ENCODE peak calls at places on chromosome 11, in five cellular contexts. D, Z, M, X and G are unnamed samples.

GRCh38 chr11:72743321-72744221 is 8.6 kb downstream of the ARAP1 start:
- DNase-seq in D (no peak), Z (peak; percentile 34), X (no peak), M (no peak), G (no peak)

GRCh38 chr11:39541945-39542351 is 1917.5 kb downstream of the LRRC4C start:
- DNase-seq in D (no peak), Z (peak; percentile 8), X (no peak), M (no peak), G (no peak)

GRCh38 chr11:72569966-72570892 is 104.0 kb downstream of the PDE2A start:
- DNase-seq in M (no peak), Z (no peak), D (no peak), X (peak; percentile 26), G (no peak)

GRCh38 chr11:57567210-57567511 is 311 bp downstream of the UBE2L6 start:
- DNase-seq in Z (no peak), X (no peak), D (peak; percentile 8), M (peak; percentile 67), G (no peak)

GRCh38 chr11:112635338-112635737 is 325.9 kb upstream of the NCAM1 start:
- DNase-seq in D (no peak), M (no peak), X (no peak), Z (no peak), G (no peak)

GRCh38 chr11:128621491-128622136 is 34.3 kb upstream of the ETS1 start:
- DNase-seq in M (no peak), Z (no peak), D (no peak), X (no peak), G (no peak)

GRCh38 chr11:118238947-118239346 is 13.2 kb downstream of the MPZL3 start:
- DNase-seq in X (no peak), M (no peak), D (no peak), Z (peak; percentile 64), G (no peak)

GRCh38 chr11:68542617-68543016 is 82.1 kb downstream of the PPP6R3 start:
- DNase-seq in M (no peak), X (peak; percentile 17), Z (no peak), D (no peak), G (no peak)

GRCh38 chr11:1942541-1943260 is 4.4 kb upstream of the MRPL23 start:
- DNase-seq in M (no peak), D (no peak), X (no peak), Z (no peak), G (no peak)

GRCh38 chr11:12276356-12276755 is 101.0 kb upstream of the PARVA start:
- DNase-seq in M (no peak), D (no peak), Z (no peak), X (no peak), G (no peak)

GRCh38 chr11:134500621-134501020 is 88.6 kb upstream of the B3GAT1 start:
- DNase-seq in M (peak; percentile 2), X (no peak), Z (no peak), D (no peak), G (no peak)

GRCh38 chr11:64745523-64746328 is 1.8 kb upstream of the RASGRP2 start:
- DNase-seq in M (peak; percentile 77), D (peak; percentile 54), X (no peak), Z (peak; percentile 43), G (no peak)

GRCh38 chr11:2789791-2790580 is 90.2 kb upstream of the KCNQ1OT1 start:
- DNase-seq in M (peak; percentile 2), D (no peak), X (no peak), Z (no peak), G (no peak)

GRCh38 chr11:20676658-20677057 is 7.3 kb downstream of the NELL1 start:
- DNase-seq in X (no peak), D (no peak), M (no peak), Z (no peak), G (no peak)

GRCh38 chr11:24511518-24511917 is 14.7 kb downstream of the LUZP2 start:
- DNase-seq in D (no peak), X (no peak), Z (no peak), M (no peak), G (no peak)

GRCh38 chr11:4118107-4118506 is 23.5 kb downstream of the RRM1 start:
- DNase-seq in M (no peak), Z (no peak), X (no peak), D (no peak), G (no peak)

GRCh38 chr11:67262731-67263675 is 3.3 kb upstream of the GRK2 start:
- DNase-seq in X (peak; percentile 100), Z (peak; percentile 85), M (peak; percentile 82), D (peak; percentile 61), G (peak; percentile 100)